ENCODE peak calls at places on chromosomes 12 and 14, in seven cellular contexts. One of them, this sample, is unnamed.

GRCh38 chr12:92649511-92650227 is 53.1 kb upstream of the PLEKHG7 start:
- DNase-seq in GM23338: peak; percentile 87
- DNase-seq in PC-3: peak; percentile 85
- DNase-seq in neural progenitor cell: peak; percentile 82
- DNase-seq in GM23248: peak; percentile 92
- DNase-seq in HCT116: peak; percentile 76
- DNase-seq in hepatocyte: peak; percentile 80
- DNase-seq in this sample: peak; percentile 74

GRCh38 chr12:8742501-8742900 is 44.7 kb downstream of the RIMKLB start:
- DNase-seq in GM23338: no peak
- DNase-seq in PC-3: no peak
- DNase-seq in neural progenitor cell: no peak
- DNase-seq in GM23248: peak; percentile 82
- DNase-seq in HCT116: no peak
- DNase-seq in hepatocyte: no peak
- DNase-seq in this sample: no peak

GRCh38 chr14:87332001-87332400 is 661.0 kb downstream of the GALC start:
- DNase-seq in GM23338: no peak
- DNase-seq in PC-3: peak; percentile 11
- DNase-seq in neural progenitor cell: no peak
- DNase-seq in GM23248: peak; percentile 50
- DNase-seq in HCT116: no peak
- DNase-seq in hepatocyte: no peak
- DNase-seq in this sample: no peak

GRCh38 chr14:51879170-51879569 is 18.8 kb downstream of the GNG2 start:
- DNase-seq in GM23338: no peak
- DNase-seq in PC-3: no peak
- DNase-seq in neural progenitor cell: no peak
- DNase-seq in GM23248: no peak
- DNase-seq in HCT116: no peak
- DNase-seq in hepatocyte: no peak
- DNase-seq in this sample: no peak

GRCh38 chr12:106187155-106187789 is 48.5 kb upstream of the NUAK1 start:
- DNase-seq in GM23338: no peak
- DNase-seq in PC-3: no peak
- DNase-seq in neural progenitor cell: no peak
- DNase-seq in GM23248: no peak
- DNase-seq in HCT116: no peak
- DNase-seq in hepatocyte: no peak
- DNase-seq in this sample: no peak

GRCh38 chr14:64221604-64222003 is 72.6 kb downstream of the ESR2 start:
- DNase-seq in GM23338: no peak
- DNase-seq in PC-3: no peak
- DNase-seq in neural progenitor cell: no peak
- DNase-seq in GM23248: no peak
- DNase-seq in HCT116: no peak
- DNase-seq in hepatocyte: no peak
- DNase-seq in this sample: no peak

GRCh38 chr14:75648066-75648838 is 12.4 kb downstream of the ERG28 start:
- DNase-seq in GM23338: no peak
- DNase-seq in PC-3: peak; percentile 97
- DNase-seq in neural progenitor cell: no peak
- DNase-seq in GM23248: peak; percentile 82
- DNase-seq in HCT116: peak; percentile 54
- DNase-seq in hepatocyte: peak; percentile 75
- DNase-seq in this sample: no peak

GRCh38 chr12:18747960-18748359 is 10.0 kb downstream of the CAPZA3 start:
- DNase-seq in GM23338: peak; percentile 35
- DNase-seq in PC-3: peak; percentile 34
- DNase-seq in neural progenitor cell: no peak
- DNase-seq in GM23248: peak; percentile 77
- DNase-seq in HCT116: no peak
- DNase-seq in hepatocyte: peak; percentile 8
- DNase-seq in this sample: no peak

GRCh38 chr12:71873821-71874220 is 34.3 kb downstream of the TBC1D15 start:
- DNase-seq in GM23338: no peak
- DNase-seq in PC-3: peak; percentile 48
- DNase-seq in neural progenitor cell: no peak
- DNase-seq in GM23248: no peak
- DNase-seq in HCT116: no peak
- DNase-seq in hepatocyte: no peak
- DNase-seq in this sample: no peak

GRCh38 chr12:85829391-85829790 is 6.8 kb downstream of the RASSF9 start:
- DNase-seq in GM23338: no peak
- DNase-seq in PC-3: peak; percentile 34
- DNase-seq in neural progenitor cell: no peak
- DNase-seq in GM23248: peak; percentile 81
- DNase-seq in HCT116: no peak
- DNase-seq in hepatocyte: no peak
- DNase-seq in this sample: no peak

GRCh38 chr12:47774664-47775063 is 1.6 kb downstream of the SLC48A1 start:
- DNase-seq in GM23338: no peak
- DNase-seq in PC-3: no peak
- DNase-seq in neural progenitor cell: no peak
- DNase-seq in GM23248: no peak
- DNase-seq in HCT116: no peak
- DNase-seq in hepatocyte: no peak
- DNase-seq in this sample: no peak

GRCh38 chr14:21852061-21852664 is 178.5 kb upstream of the OR4E1 start:
- DNase-seq in GM23338: peak; percentile 82
- DNase-seq in PC-3: peak; percentile 51
- DNase-seq in neural progenitor cell: peak; percentile 76
- DNase-seq in GM23248: peak; percentile 51
- DNase-seq in HCT116: peak; percentile 16
- DNase-seq in hepatocyte: peak; percentile 69
- DNase-seq in this sample: peak; percentile 61

GRCh38 chr12:47378222-47378582 is 298.4 kb upstream of the AMIGO2 start:
- DNase-seq in GM23338: no peak
- DNase-seq in PC-3: no peak
- DNase-seq in neural progenitor cell: no peak
- DNase-seq in GM23248: no peak
- DNase-seq in HCT116: no peak
- DNase-seq in hepatocyte: no peak
- DNase-seq in this sample: no peak

GRCh38 chr12:52798671-52799497 is 3.0 kb upstream of the KRT3 start:
- DNase-seq in GM23338: no peak
- DNase-seq in PC-3: peak; percentile 92
- DNase-seq in neural progenitor cell: no peak
- DNase-seq in GM23248: peak; percentile 57
- DNase-seq in HCT116: peak; percentile 31
- DNase-seq in hepatocyte: peak; percentile 28
- DNase-seq in this sample: no peak

GRCh38 chr12:5039815-5040214 is 3.9 kb upstream of the KCNA5 start:
- DNase-seq in GM23338: no peak
- DNase-seq in PC-3: no peak
- DNase-seq in neural progenitor cell: no peak
- DNase-seq in GM23248: no peak
- DNase-seq in HCT116: no peak
- DNase-seq in hepatocyte: no peak
- DNase-seq in this sample: no peak

GRCh38 chr14:90319634-90320541 is 11.9 kb downstream of the NRDE2 start:
- DNase-seq in GM23338: no peak
- DNase-seq in PC-3: no peak
- DNase-seq in neural progenitor cell: no peak
- DNase-seq in GM23248: no peak
- DNase-seq in HCT116: no peak
- DNase-seq in hepatocyte: no peak
- DNase-seq in this sample: no peak

GRCh38 chr12:53235164-53235563 is 3.2 kb upstream of the RARG start:
- DNase-seq in GM23338: no peak
- DNase-seq in PC-3: no peak
- DNase-seq in neural progenitor cell: no peak
- DNase-seq in GM23248: no peak
- DNase-seq in HCT116: no peak
- DNase-seq in hepatocyte: no peak
- DNase-seq in this sample: no peak

GRCh38 chr12:76055393-76055792 is 23.8 kb upstream of the PHLDA1 start:
- DNase-seq in GM23338: peak; percentile 75
- DNase-seq in PC-3: no peak
- DNase-seq in neural progenitor cell: no peak
- DNase-seq in GM23248: no peak
- DNase-seq in HCT116: no peak
- DNase-seq in hepatocyte: no peak
- DNase-seq in this sample: no peak

GRCh38 chr12:33304176-33304575 is 135.4 kb downstream of the SYT10 start:
- DNase-seq in GM23338: no peak
- DNase-seq in PC-3: no peak
- DNase-seq in neural progenitor cell: no peak
- DNase-seq in GM23248: no peak
- DNase-seq in HCT116: no peak
- DNase-seq in hepatocyte: no peak
- DNase-seq in this sample: no peak

GRCh38 chr14:79712302-79712950 is 498.9 kb downstream of the DIO2 start:
- DNase-seq in GM23338: no peak
- DNase-seq in PC-3: no peak
- DNase-seq in neural progenitor cell: peak; percentile 50
- DNase-seq in GM23248: no peak
- DNase-seq in HCT116: no peak
- DNase-seq in hepatocyte: no peak
- DNase-seq in this sample: no peak

DNA sequence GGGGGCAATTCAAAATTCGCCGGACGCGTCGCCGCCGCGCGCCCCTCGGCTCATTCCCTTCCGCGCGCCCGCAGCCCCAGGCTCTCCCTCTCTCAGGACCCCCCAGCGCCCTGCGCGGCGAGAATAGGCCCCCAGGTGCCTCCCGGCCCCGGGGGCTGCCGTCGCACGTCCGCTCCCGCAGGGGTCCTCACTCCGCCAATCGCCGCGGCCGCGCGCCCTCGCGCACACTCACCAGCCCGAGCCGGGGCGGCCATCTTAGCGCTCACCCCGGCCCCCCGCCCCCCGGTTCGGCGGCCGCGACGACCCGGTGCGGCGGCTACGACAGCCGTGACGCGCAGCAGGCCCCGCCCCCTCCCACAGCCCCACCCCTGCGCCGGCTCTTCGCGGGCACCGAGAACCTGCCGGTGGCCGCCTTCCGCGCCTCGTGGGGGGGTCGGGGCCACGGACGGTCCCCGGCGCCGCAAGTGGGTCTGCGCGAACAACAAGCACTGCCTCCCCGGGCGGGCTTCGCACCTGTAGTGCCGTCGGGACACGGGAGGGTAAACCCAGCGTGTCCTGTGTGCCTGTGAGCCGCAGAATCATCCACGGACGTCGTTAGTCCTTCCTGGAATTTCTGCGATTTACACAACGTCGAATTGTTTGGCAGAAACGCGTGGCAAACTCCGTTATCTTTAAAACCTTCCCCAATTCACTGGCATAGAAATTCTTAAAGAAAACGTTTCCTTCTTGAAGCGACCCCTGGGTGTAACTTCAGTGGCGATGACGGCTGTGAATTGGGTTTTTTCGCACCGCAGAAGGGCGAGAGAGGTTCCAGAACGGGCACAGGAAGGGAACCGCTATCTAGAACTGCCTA is 2.5 kb downstream of the USP44 start:
- DNase-seq in GM23338: peak; percentile 82
- DNase-seq in PC-3: no peak
- DNase-seq in neural progenitor cell: peak; percentile 91
- DNase-seq in GM23248: peak; percentile 48
- DNase-seq in HCT116: no peak
- DNase-seq in hepatocyte: peak; percentile 71
- DNase-seq in this sample: no peak
- TF ChIP-seq EZH2 in GM23338: no peak
- TF ChIP-seq EZH2 in PC-3: no peak
- TF ChIP-seq EZH2 in neural progenitor cell: no peak
- TF ChIP-seq EZH2 in GM23248: no peak
- TF ChIP-seq EZH2 in HCT116: no peak
- TF ChIP-seq EZH2 in hepatocyte: peak; percentile 72
- TF ChIP-seq EZH2 in this sample: no peak

GRCh38 chr14:24119691-24120090 is 4.9 kb upstream of the NRL start:
- DNase-seq in GM23338: no peak
- DNase-seq in PC-3: no peak
- DNase-seq in neural progenitor cell: no peak
- DNase-seq in GM23248: no peak
- DNase-seq in HCT116: no peak
- DNase-seq in hepatocyte: no peak
- DNase-seq in this sample: no peak
- TF ChIP-seq EZH2phosphoT487 in GM23338: no peak
- TF ChIP-seq EZH2phosphoT487 in PC-3: no peak
- TF ChIP-seq EZH2phosphoT487 in neural progenitor cell: no peak
- TF ChIP-seq EZH2phosphoT487 in GM23248: no peak
- TF ChIP-seq EZH2phosphoT487 in HCT116: no peak
- TF ChIP-seq EZH2phosphoT487 in hepatocyte: no peak
- TF ChIP-seq EZH2phosphoT487 in this sample: no peak

DNA sequence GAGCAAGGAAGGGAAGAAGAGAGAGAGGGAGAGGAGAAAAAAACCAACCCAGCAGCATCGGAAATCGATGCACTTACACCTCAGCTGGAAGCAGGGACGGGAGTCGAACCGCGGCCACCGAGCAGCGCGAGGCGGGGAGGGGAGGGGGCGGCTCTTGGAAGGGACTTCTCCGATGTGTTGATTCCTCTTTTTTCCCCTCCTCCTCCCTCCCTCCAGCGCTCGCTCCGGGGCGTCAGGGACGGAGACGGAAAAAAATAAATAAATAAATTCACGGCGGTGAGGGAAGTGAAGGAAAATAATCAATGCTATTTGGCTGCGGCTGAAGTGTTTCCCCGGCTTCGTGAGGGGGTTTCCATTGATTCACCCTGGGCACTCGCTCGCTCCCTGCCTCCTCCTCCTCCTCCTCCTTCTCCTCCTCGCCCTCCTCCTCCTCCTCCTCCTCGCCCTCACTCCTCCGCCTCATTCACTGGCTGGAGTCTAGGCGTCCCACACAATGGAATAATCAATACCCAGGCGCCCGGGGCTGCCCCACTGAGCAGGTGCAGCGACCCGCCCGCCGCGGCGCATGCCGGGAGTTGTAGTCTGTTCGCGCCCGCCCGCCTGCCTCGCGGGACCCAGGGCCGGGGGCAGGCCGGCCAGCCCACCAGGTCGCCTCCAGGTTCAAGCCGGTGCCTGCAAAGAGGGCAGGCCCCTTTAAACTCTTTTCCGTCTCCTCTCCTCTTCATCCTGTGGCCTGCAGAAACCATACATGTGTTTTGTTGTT is at the start of gene ZFHX2:
- DNase-seq in GM23338: peak; percentile 95
- DNase-seq in PC-3: peak; percentile 84
- DNase-seq in neural progenitor cell: peak; percentile 96
- DNase-seq in GM23248: peak; percentile 65
- DNase-seq in HCT116: peak; percentile 67
- DNase-seq in hepatocyte: peak; percentile 86
- DNase-seq in this sample: peak; percentile 38
- H3K4me3 ChIP-seq in GM23338: peak within 1 kb of the TSS; percentile 100
- H3K4me3 ChIP-seq in PC-3: peak within 1 kb of the TSS; percentile 97
- H3K4me3 ChIP-seq in neural progenitor cell: peak within 1 kb of the TSS; percentile 80
- H3K4me3 ChIP-seq in GM23248: peak within 1 kb of the TSS; percentile 73
- H3K4me3 ChIP-seq in HCT116: peak within 1 kb of the TSS; percentile 60
- H3K4me3 ChIP-seq in hepatocyte: peak within 1 kb of the TSS; percentile 97
- H3K4me3 ChIP-seq in this sample: peak within 1 kb of the TSS; percentile 65

DNA sequence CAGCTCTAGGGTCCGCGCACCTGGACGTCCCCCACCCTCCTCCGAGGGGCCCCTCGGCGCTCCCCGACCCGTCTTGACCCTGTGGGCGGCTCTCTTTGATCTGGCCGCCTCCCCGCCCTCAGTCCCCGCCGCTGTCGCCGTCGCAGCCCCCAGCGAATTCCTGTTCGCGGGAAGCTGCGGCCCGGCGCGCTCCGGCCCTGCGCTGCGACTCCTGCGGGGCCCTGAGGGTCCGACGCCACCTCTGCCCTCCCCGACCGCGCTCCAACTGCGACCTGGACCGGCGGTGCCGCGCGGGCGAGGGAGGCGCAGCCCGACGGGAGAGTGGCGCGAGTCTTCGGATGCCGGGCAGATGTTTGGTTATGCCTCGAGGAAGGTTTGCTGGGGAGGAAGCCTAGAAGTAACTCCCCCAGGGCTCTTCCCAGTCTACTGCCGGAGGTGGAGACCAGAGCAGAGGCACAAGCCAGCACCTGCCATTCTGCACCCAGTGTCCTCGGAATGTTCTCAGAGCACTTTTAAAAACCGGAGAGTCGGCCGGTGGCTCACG is 440 bp upstream of the ISM2 start:
- DNase-seq in GM23338: peak; percentile 62
- DNase-seq in PC-3: no peak
- DNase-seq in neural progenitor cell: peak; percentile 76
- DNase-seq in GM23248: peak; percentile 32
- DNase-seq in HCT116: no peak
- DNase-seq in hepatocyte: no peak
- DNase-seq in this sample: no peak
- TF ChIP-seq EZH2 in GM23338: peak; percentile 63
- TF ChIP-seq EZH2 in PC-3: no peak
- TF ChIP-seq EZH2 in neural progenitor cell: peak; percentile 93
- TF ChIP-seq EZH2 in GM23248: no peak
- TF ChIP-seq EZH2 in HCT116: no peak
- TF ChIP-seq EZH2 in hepatocyte: peak; percentile 70
- TF ChIP-seq EZH2 in this sample: no peak